ENCODE peak calls at places on chromosomes 3 and 15, in four cellular contexts. G is mesendoderm, K is IMR-90, P is H1. I is an unnamed sample.

GRCh38 chr3:11047500-11047899 is 55.0 kb downstream of the SLC6A1 start:
- DNase-seq in G (no peak), K (no peak), P (no peak), I (no peak)

GRCh38 chr3:42717311-42717710 is 14.7 kb upstream of the HHATL start:
- DNase-seq in G (no peak), K (no peak), P (no peak), I (no peak)

GRCh38 chr15:80418892-80419537 is 14.8 kb downstream of the ARNT2 start:
- DNase-seq in G (peak), K (peak), P (no peak), I (no peak)

GRCh38 chr3:110708166-110708565 is 363.4 kb upstream of the NECTIN3 start:
- DNase-seq in G (peak), K (no peak), P (no peak), I (no peak)

GRCh38 chr3:107431048-107431297 is 53.7 kb downstream of the CCDC54 start:
- DNase-seq in G (no peak), K (peak), P (peak), I (no peak)

GRCh38 chr3:90036931-90037330 is 929.5 kb downstream of the EPHA3 start:
- DNase-seq in G (no peak), K (no peak), P (no peak), I (no peak)

GRCh38 chr15:29382862-29383261 is 113.2 kb upstream of the NSMCE3 start:
- DNase-seq in G (no peak), K (no peak), P (no peak), I (no peak)

GRCh38 chr15:86231864-86232801 is 152.5 kb downstream of the AGBL1 start:
- DNase-seq in G (peak), K (no peak), P (peak), I (peak)

GRCh38 chr3:43394071-43394501 is 107.7 kb downstream of the SNRK start:
- DNase-seq in G (peak), K (peak), P (no peak), I (no peak)

GRCh38 chr15:95520511-95520910 is 810.0 kb upstream of the NR2F2 start:
- DNase-seq in G (no peak), K (no peak), P (no peak), I (no peak)

GRCh38 chr3:143865302-143865701 is 17.0 kb upstream of the SLC9A9 start:
- DNase-seq in G (no peak), K (peak), P (no peak), I (no peak)

GRCh38 chr15:101310508-101310907 is 15.5 kb upstream of the SNRPA1 start:
- DNase-seq in G (no peak), K (no peak), P (no peak), I (no peak)

GRCh38 chr3:138355071-138355470 is 6.7 kb downstream of the MRAS start:
- DNase-seq in G (no peak), K (no peak), P (no peak), I (no peak)

GRCh38 chr3:134354612-134355275 is 19.5 kb downstream of the AMOTL2 start:
- DNase-seq in G (no peak), K (no peak), P (no peak), I (no peak)

GRCh38 chr15:40680151-40680550 is 14.8 kb upstream of the RAD51 start:
- DNase-seq in G (no peak), K (no peak), P (no peak), I (no peak)
- H4K5ac ChIP-seq in G (no peak), K (no peak), P (no peak), I (no peak)

GRCh38 chr3:127740136-127740915 is 67.6 kb downstream of the ABTB1 start:
- DNase-seq in G (no peak), K (no peak), P (no peak), I (no peak)
- H3K23ac ChIP-seq in G (no peak), K (no peak), P (no peak), I (no peak)

GRCh38 chr3:170417090-170417489 is 1.6 kb upstream of the CLDN11 start:
- DNase-seq in G (no peak), K (no peak), P (no peak), I (no peak)

GRCh38 chr3:170421147-170421641 is 2.5 kb downstream of the CLDN11 start:
- DNase-seq in G (no peak), K (peak), P (no peak), I (no peak)

GRCh38 chr3:170420307-170420821 is 1.7 kb downstream of the CLDN11 start:
- DNase-seq in G (peak), K (peak), P (no peak), I (peak)

GRCh38 chr3:170419301-170420087 is 826 bp downstream of the CLDN11 start:
- DNase-seq in G (peak), K (peak), P (peak), I (peak)

GRCh38 chr3:170418422-170419300 is at the start of gene CLDN11:
- DNase-seq in G (peak), K (peak), P (peak), I (peak)
- H3K18ac ChIP-seq in G (peak), K (peak), P (peak), I (no peak)

GRCh38 chr3:149426325-149426724 is 48.2 kb upstream of the TM4SF4 start:
- DNase-seq in G (no peak), K (no peak), P (no peak), I (no peak)

GRCh38 chr3:149419816-149420215 is 42.4 kb upstream of the TM4SF1 start:
- DNase-seq in G (no peak), K (no peak), P (no peak), I (no peak)

GRCh38 chr3:149417727-149418126 is 40.3 kb upstream of the TM4SF1 start:
- DNase-seq in G (no peak), K (no peak), P (no peak), I (no peak)

GRCh38 chr3:149424921-149425320 is 47.5 kb upstream of the TM4SF1 start:
- DNase-seq in G (no peak), K (no peak), P (no peak), I (no peak)

GRCh38 chr3:149421764-149422163 is 44.3 kb upstream of the TM4SF1 start:
- DNase-seq in G (no peak), K (no peak), P (no peak), I (no peak)
- H4K5ac ChIP-seq in G (no peak), K (no peak), P (no peak), I (no peak)

GRCh38 chr15:45522179-45522930 is at the start of gene SLC30A4:
- DNase-seq in G (peak), K (peak), P (peak), I (peak)
- H3K23ac ChIP-seq in G (peak), K (peak), P (no peak), I (no peak)

GRCh38 chr3:194298331-194299227 is 52.5 kb downstream of the CPN2 start:
- DNase-seq in G (no peak), K (no peak), P (no peak), I (no peak)

GRCh38 chr3:194296832-194297666 is 54.1 kb downstream of the CPN2 start:
- DNase-seq in G (peak), K (no peak), P (peak), I (peak)

GRCh38 chr3:194300936-194301335 is 50.2 kb downstream of the CPN2 start:
- DNase-seq in G (no peak), K (no peak), P (no peak), I (no peak)

GRCh38 chr3:194301730-194302129 is 49.4 kb downstream of the CPN2 start:
- DNase-seq in G (no peak), K (no peak), P (no peak), I (no peak)

DNA sequence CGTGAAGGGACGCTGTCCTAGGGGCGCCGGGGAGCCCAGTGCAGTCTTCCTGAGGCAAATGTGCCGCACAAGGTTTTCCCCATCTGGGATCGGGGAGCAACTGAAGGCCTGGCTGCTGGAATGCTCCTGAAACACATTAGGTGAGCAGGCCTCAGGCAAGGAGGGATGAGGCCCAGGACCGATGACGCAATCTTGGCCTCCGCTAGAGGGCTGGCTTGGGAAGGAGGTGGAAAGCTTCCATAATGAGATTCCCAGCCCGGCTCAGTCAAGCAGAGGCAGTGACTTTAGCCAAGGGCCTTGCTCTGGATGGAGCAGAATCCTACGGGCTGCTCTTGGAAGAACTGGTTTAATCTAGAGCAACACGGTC is 50.8 kb downstream of the CPN2 start:
- DNase-seq in G (peak), K (peak), P (no peak), I (peak)
- H3K18ac ChIP-seq in G (peak), K (no peak), P (peak), I (peak)

DNA sequence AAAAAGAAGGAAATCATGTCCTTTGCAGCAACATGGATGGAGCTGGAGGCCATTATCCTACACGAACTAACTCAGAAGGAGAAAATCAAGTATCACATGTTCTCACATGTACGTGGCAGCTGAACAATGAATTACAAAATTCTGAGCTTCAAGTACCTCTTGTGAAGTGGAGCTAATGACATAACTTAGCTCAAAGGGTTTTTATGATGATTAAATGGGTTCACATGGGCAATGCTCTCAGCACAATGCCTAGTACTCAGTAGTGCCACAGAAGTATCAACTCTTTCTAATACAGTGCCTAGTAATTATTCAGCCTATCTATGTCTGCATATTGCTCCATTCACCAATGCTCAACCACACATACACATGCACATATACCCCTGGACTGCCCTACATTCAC is 407.5 kb upstream of the WNT5A start:
- DNase-seq in G (no peak), K (no peak), P (no peak), I (no peak)
- H4K5ac ChIP-seq in G (no peak), K (no peak), P (no peak), I (no peak)

GRCh38 chr3:4228295-4228694 is 74.9 kb upstream of the SETMAR start:
- DNase-seq in G (no peak), K (no peak), P (no peak), I (no peak)
- H3K23ac ChIP-seq in G (no peak), K (no peak), P (no peak), I (no peak)

DNA sequence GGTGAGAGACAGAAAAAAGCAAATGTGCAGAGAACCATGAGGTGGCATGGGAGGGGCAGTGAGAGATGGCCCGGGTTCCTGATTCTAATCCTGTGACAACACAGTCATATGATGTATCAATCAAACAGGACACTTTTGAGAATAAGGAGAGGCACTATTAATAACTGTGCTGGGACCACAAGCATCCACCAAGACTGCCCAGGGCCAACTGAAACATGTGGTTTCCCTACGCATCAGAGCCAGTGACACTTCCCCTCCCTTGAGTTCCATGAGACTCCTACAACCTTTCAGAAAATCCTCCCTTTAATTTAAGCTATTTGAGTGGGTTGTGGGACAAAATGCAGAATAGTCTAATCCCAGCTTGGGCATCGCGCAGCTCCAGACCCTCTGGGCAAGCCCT is 17.4 kb downstream of the SH3BP5 start:
- DNase-seq in G (no peak), K (no peak), P (no peak), I (no peak)
- H3K18ac ChIP-seq in G (no peak), K (no peak), P (no peak), I (no peak)

DNA sequence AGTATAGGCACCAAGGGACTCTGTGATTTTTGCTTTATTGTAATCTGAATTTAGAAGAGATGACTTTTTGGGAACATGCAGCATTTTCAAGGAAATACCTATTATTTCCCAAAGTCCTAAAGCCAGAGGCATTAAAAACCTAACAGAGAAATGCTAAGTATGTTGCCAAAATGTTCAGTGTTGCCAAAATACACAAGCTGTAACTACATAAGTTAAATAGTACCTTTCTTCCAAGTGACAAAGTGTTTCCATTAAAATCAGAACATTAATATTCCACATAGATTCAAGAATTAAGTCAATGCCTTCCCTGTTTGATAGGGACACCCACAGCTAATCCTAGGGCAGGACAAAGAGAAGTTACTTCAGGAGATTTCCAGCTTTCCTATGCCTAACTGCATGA is 42.0 kb downstream of the MKRN2 start:
- DNase-seq in G (no peak), K (no peak), P (no peak), I (no peak)
- H4K5ac ChIP-seq in G (no peak), K (no peak), P (no peak), I (no peak)